ENCODE peak calls at places on chromosome X, in ten cellular contexts. B is GM12865, R is fibroblast of villous mesenchyme, W is mucosa of descending colon, X is Caco-2, F is GM06990, C is tibial nerve, L is prostate gland, G is neural progenitor cell, S is cardiac muscle cell. V is an unnamed sample.

GRCh38 chrX:36383491-36383890 is 464.0 kb downstream of the CFAP47 start:
- DNase-seq in B (no peak), R (no peak), W (no peak), X (no peak), F (no peak), C (no peak), L (no peak), G (no peak), S (no peak), V (no peak)

GRCh38 chrX:15114865-15115566 is 154.9 kb downstream of the ASB9 start:
- DNase-seq in B (no peak), R (peak), W (no peak), X (peak), F (no peak), C (no peak), L (no peak), G (peak), S (no peak), V (no peak)

GRCh38 chrX:6053126-6053625 is 175.5 kb downstream of the NLGN4X start:
- DNase-seq in B (no peak), R (no peak), W (no peak), X (no peak), F (no peak), C (no peak), L (no peak), G (no peak), S (no peak), V (no peak)

GRCh38 chrX:100643943-100644587 is at the start of gene SRPX2:
- DNase-seq in B (no peak), R (peak), W (no peak), X (no peak), F (no peak), C (peak), L (no peak), G (no peak), S (peak), V (peak)

GRCh38 chrX:39335447-39336235 is 534.4 kb downstream of the MID1IP1 start:
- DNase-seq in B (no peak), R (no peak), W (no peak), X (no peak), F (no peak), C (peak), L (peak), G (no peak), S (no peak), V (no peak)

GRCh38 chrX:71954458-71954857 is 43.8 kb downstream of the NHSL2 start:
- DNase-seq in B (no peak), R (no peak), W (no peak), X (no peak), F (no peak), C (no peak), L (no peak), G (no peak), S (no peak), V (no peak)

GRCh38 chrX:111874241-111874640 is 1.7 kb upstream of the TRPC5OS start:
- DNase-seq in B (no peak), R (no peak), W (no peak), X (no peak), F (no peak), C (no peak), L (no peak), G (no peak), S (no peak), V (no peak)

GRCh38 chrX:132118361-132118760 is 9.5 kb downstream of the FRMD7 start:
- DNase-seq in B (no peak), R (no peak), W (no peak), X (no peak), F (no peak), C (no peak), L (no peak), G (peak), S (no peak), V (no peak)

GRCh38 chrX:103440621-103441020 is 64.3 kb downstream of the BEX3 start:
- DNase-seq in B (no peak), R (no peak), W (no peak), X (peak), F (no peak), C (no peak), L (no peak), G (no peak), S (no peak), V (no peak)

GRCh38 chrX:10064736-10065135 is 92.0 kb upstream of the CLCN4 start:
- DNase-seq in B (no peak), R (no peak), W (no peak), X (no peak), F (no peak), C (no peak), L (no peak), G (no peak), S (no peak), V (no peak)

GRCh38 chrX:39755152-39756032 is 342.4 kb downstream of the BCOR start:
- DNase-seq in B (no peak), R (peak), W (peak), X (peak), F (no peak), C (peak), L (peak), G (peak), S (peak), V (peak)

GRCh38 chrX:13082286-13083065 is 38.1 kb upstream of the FAM9C start:
- DNase-seq in B (peak), R (no peak), W (no peak), X (no peak), F (no peak), C (no peak), L (no peak), G (no peak), S (no peak), V (no peak)

GRCh38 chrX:87391742-87392141 is 125.9 kb upstream of the KLHL4 start:
- DNase-seq in B (no peak), R (no peak), W (no peak), X (no peak), F (no peak), C (no peak), L (no peak), G (no peak), S (no peak), V (peak)

GRCh38 chrX:87397103-87397886 is 120.3 kb upstream of the KLHL4 start:
- DNase-seq in B (no peak), R (peak), W (no peak), X (no peak), F (no peak), C (no peak), L (no peak), G (no peak), S (peak), V (peak)

GRCh38 chrX:87388381-87388780 is 129.2 kb upstream of the KLHL4 start:
- DNase-seq in B (no peak), R (no peak), W (no peak), X (no peak), F (no peak), C (no peak), L (no peak), G (no peak), S (no peak), V (no peak)

GRCh38 chrX:87392369-87392768 is 125.2 kb upstream of the KLHL4 start:
- DNase-seq in B (no peak), R (no peak), W (no peak), X (no peak), F (no peak), C (no peak), L (no peak), G (peak), S (no peak), V (no peak)
- H3K4me3 ChIP-seq in B (no peak), R (no peak), W (no peak), X (no peak), F (no peak), C (no peak), L (no peak), G (no peak), S (no peak), V (no peak)

GRCh38 chrX:120857240-120857639 is 18.4 kb downstream of the CT47B1 start:
- DNase-seq in B (peak), R (no peak), W (no peak), X (peak), F (no peak), C (no peak), L (no peak), G (peak), S (peak), V (peak)
- TF ChIP-seq CTCF in B (no peak), R (no peak), W (no peak), X (no peak), F (no peak), C (no peak), L (no peak), G (peak), S (no peak), V (peak)

GRCh38 chrX:153924149-153924861 is 1.8 kb downstream of the ARHGAP4 start:
- DNase-seq in B (peak), R (peak), W (peak), X (peak), F (peak), C (no peak), L (no peak), G (peak), S (peak), V (peak)
- H3K4me3 ChIP-seq in B (peak), R (no peak), W (no peak), X (no peak), F (peak), C (peak), L (no peak), G (no peak), S (no peak), V (no peak)

DNA sequence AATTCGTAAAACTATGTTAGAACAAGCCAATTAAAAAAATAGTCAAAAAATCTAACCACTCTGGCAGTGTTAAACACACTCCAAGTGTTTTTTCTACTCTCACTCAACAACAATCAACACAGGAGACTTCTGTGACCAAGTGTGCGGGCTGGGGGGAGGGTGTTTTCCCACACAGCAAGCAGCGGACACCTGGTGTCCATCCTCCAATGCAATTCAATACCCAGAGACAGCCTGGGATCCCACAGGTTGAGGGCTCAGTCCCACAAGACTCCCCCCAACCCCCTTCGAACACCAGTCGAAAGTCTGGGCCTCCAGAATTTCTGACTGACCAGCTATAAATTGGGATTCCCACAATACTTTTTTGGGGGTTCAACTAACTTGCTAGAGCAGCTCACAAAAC is 8.3 kb upstream of the PIM2 start:
- DNase-seq in B (no peak), R (no peak), W (no peak), X (no peak), F (no peak), C (no peak), L (no peak), G (peak), S (no peak), V (no peak)
- TF ChIP-seq CTCF in B (no peak), R (no peak), W (no peak), X (no peak), F (no peak), C (no peak), L (no peak), G (no peak), S (no peak), V (no peak)

GRCh38 chrX:130083656-130084382 is 26.5 kb downstream of the ELF4 start:
- DNase-seq in B (peak), R (no peak), W (peak), X (no peak), F (peak), C (no peak), L (no peak), G (no peak), S (no peak), V (no peak)
- H3K4me3 ChIP-seq in B (peak), R (no peak), W (no peak), X (no peak), F (peak), C (no peak), L (no peak), G (no peak), S (no peak), V (no peak)

DNA sequence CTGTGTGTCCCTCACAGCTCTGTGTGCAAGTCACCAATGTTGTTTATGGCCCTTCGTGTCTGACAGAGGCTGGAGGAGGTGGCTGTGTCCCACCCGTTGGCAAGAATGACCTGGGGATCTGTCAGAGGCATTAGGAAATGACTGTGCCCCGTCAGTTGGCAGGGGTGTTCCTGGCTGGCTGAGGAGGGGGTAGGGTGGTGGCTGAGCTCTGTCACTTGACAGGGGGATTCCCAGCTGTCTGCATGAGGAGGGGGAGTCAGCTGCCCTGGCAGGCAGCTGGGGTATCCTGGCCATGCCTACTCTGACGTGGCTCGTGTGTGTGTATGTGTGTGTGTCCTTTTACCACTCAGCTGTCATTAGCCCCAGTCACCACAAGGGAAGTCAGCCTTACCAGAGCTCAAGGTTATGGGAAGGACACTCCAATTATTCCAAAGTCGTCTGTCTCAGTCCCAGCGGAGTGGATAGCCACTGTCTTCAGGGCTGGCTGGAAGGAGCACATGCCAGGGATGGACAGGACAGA is 93.2 kb downstream of the EFNB1 start:
- DNase-seq in B (no peak), R (no peak), W (no peak), X (no peak), F (no peak), C (no peak), L (no peak), G (no peak), S (no peak), V (no peak)
- TF ChIP-seq CTCF in B (no peak), R (no peak), W (no peak), X (no peak), F (no peak), C (no peak), L (no peak), G (no peak), S (no peak), V (no peak)

GRCh38 chrX:153953892-153954617 is 9.6 kb upstream of the RENBP start:
- DNase-seq in B (no peak), R (no peak), W (peak), X (no peak), F (no peak), C (no peak), L (no peak), G (no peak), S (no peak), V (no peak)
- H3K4me3 ChIP-seq in B (no peak), R (no peak), W (no peak), X (no peak), F (no peak), C (no peak), L (no peak), G (no peak), S (no peak), V (no peak)

GRCh38 chrX:97446298-97446882 is 562.7 kb downstream of the RPA4 start:
- DNase-seq in B (no peak), R (peak), W (no peak), X (no peak), F (no peak), C (no peak), L (no peak), G (no peak), S (peak), V (peak)
- TF ChIP-seq CTCF in B (no peak), R (peak), W (no peak), X (no peak), F (no peak), C (no peak), L (no peak), G (peak), S (peak), V (no peak)

GRCh38 chrX:77894921-77895886 is at the start of gene MAGT1:
- DNase-seq in B (peak), R (peak), W (peak), X (peak), F (peak), C (peak), L (peak), G (peak), S (peak), V (peak)

GRCh38 chrX:77892887-77893286 is 2.3 kb downstream of the MAGT1 start:
- DNase-seq in B (no peak), R (no peak), W (no peak), X (no peak), F (no peak), C (no peak), L (no peak), G (no peak), S (no peak), V (no peak)

GRCh38 chrX:77899081-77899828 is at the start of gene COX7B:
- DNase-seq in B (peak), R (peak), W (no peak), X (peak), F (peak), C (peak), L (peak), G (peak), S (peak), V (peak)

GRCh38 chrX:77893713-77894112 is 1.5 kb downstream of the MAGT1 start:
- DNase-seq in B (no peak), R (no peak), W (no peak), X (no peak), F (no peak), C (no peak), L (no peak), G (no peak), S (no peak), V (no peak)
- H3K4me3 ChIP-seq in B (peak), R (peak), W (no peak), X (peak), F (peak), C (peak), L (no peak), G (peak), S (peak), V (peak)

GRCh38 chrX:119181491-119181890 is 53.9 kb upstream of the KIAA1210 start:
- DNase-seq in B (no peak), R (no peak), W (no peak), X (peak), F (no peak), C (no peak), L (peak), G (peak), S (peak), V (peak)
- TF ChIP-seq CTCF in B (no peak), R (peak), W (no peak), X (peak), F (peak), C (no peak), L (no peak), G (peak), S (peak), V (peak)